ENCODE peak calls at places on chromosomes 12 and 14, in four cellular contexts. One of them, this sample, is unnamed.

GRCh38 chr12:108570743-108571603 is 8.6 kb downstream of the ISCU start:
- DNase-seq in cardiac fibroblast: peak; percentile 76
- DNase-seq in psoas muscle: no peak
- DNase-seq in transverse colon: no peak
- DNase-seq in this sample: no peak

GRCh38 chr12:93879476-93880376 is 202.6 kb downstream of the CRADD start:
- DNase-seq in cardiac fibroblast: peak; percentile 45
- DNase-seq in psoas muscle: no peak
- DNase-seq in transverse colon: no peak
- DNase-seq in this sample: no peak

GRCh38 chr12:21828779-21829178 is 54.3 kb upstream of the KCNJ8 start:
- DNase-seq in cardiac fibroblast: peak; percentile 77
- DNase-seq in psoas muscle: no peak
- DNase-seq in transverse colon: peak; percentile 10
- DNase-seq in this sample: no peak

GRCh38 chr14:67557118-67557517 is 24.0 kb downstream of the PLEKHH1 start:
- DNase-seq in cardiac fibroblast: peak; percentile 22
- DNase-seq in psoas muscle: peak; percentile 22
- DNase-seq in transverse colon: no peak
- DNase-seq in this sample: no peak

GRCh38 chr12:93582351-93582750 is 9.9 kb downstream of the SOCS2 start:
- DNase-seq in cardiac fibroblast: no peak
- DNase-seq in psoas muscle: no peak
- DNase-seq in transverse colon: no peak
- DNase-seq in this sample: no peak

GRCh38 chr12:53756300-53757094 is 4.7 kb upstream of the CISTR start:
- DNase-seq in cardiac fibroblast: no peak
- DNase-seq in psoas muscle: no peak
- DNase-seq in transverse colon: no peak
- DNase-seq in this sample: no peak

GRCh38 chr12:52441320-52441911 is 7.2 kb upstream of the KRT75 start:
- DNase-seq in cardiac fibroblast: peak; percentile 82
- DNase-seq in psoas muscle: no peak
- DNase-seq in transverse colon: no peak
- DNase-seq in this sample: no peak

GRCh38 chr14:48584031-48584430 is 908.6 kb upstream of the MDGA2 start:
- DNase-seq in cardiac fibroblast: peak; percentile 18
- DNase-seq in psoas muscle: no peak
- DNase-seq in transverse colon: no peak
- DNase-seq in this sample: no peak

GRCh38 chr12:122064780-122065588 is 13.6 kb upstream of the MLXIP start:
- DNase-seq in cardiac fibroblast: peak; percentile 96
- DNase-seq in psoas muscle: peak; percentile 76
- DNase-seq in transverse colon: no peak
- DNase-seq in this sample: no peak

DNA sequence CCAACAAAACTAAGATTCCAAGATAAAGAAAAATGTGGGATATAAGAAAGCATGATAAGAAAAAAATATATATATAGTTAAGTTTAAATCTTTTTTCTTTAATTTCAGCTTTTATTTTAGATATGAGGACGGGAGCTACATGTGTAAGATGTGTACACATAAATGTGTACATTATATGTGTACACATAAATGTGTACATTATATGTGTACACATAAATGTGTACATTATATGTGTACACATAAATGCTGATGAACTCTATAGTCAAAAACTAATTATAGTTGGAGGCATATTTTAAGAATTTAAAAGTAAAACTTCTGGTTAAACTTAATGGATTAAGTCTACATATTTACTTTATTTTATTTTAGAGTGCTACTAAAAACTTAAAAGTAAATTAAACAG is 123.6 kb downstream of the BTG1 start:
- DNase-seq in cardiac fibroblast: no peak
- DNase-seq in psoas muscle: no peak
- DNase-seq in transverse colon: no peak
- DNase-seq in this sample: no peak
- TF ChIP-seq CTCF in cardiac fibroblast: no peak
- TF ChIP-seq CTCF in psoas muscle: no peak
- TF ChIP-seq CTCF in transverse colon: no peak
- TF ChIP-seq CTCF in this sample: no peak

GRCh38 chr12:8904665-8905064 is 9.6 kb upstream of the PHC1 start:
- DNase-seq in cardiac fibroblast: no peak
- DNase-seq in psoas muscle: no peak
- DNase-seq in transverse colon: no peak
- DNase-seq in this sample: no peak

GRCh38 chr12:8909752-8910151 is 4.6 kb upstream of the PHC1 start:
- DNase-seq in cardiac fibroblast: no peak
- DNase-seq in psoas muscle: no peak
- DNase-seq in transverse colon: no peak
- DNase-seq in this sample: no peak

GRCh38 chr12:8906781-8907180 is 7.5 kb upstream of the PHC1 start:
- DNase-seq in cardiac fibroblast: no peak
- DNase-seq in psoas muscle: no peak
- DNase-seq in transverse colon: no peak
- DNase-seq in this sample: no peak

GRCh38 chr12:8905546-8905945 is 8.8 kb upstream of the PHC1 start:
- DNase-seq in cardiac fibroblast: no peak
- DNase-seq in psoas muscle: no peak
- DNase-seq in transverse colon: no peak
- DNase-seq in this sample: peak; percentile 43

DNA sequence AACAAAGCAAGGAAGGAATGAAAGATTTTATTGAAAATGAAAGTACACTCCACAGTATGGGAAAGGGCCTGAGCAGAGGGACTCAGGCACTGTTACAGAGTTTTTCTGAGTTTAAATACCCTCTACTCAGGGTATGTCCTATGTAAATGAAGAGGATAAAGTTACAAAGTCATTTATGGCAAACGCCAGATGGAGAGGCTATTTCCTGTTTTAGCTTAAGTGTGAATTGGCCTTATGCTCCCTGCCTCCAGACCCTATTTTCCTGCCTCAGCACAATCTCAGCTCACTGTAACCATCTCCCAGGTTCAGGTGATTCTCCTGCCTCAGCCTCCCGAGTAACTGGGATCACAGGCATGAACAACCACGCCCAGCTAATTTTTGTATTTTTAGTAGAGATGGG is 6.8 kb upstream of the PHC1 start:
- DNase-seq in cardiac fibroblast: no peak
- DNase-seq in psoas muscle: no peak
- DNase-seq in transverse colon: no peak
- DNase-seq in this sample: no peak
- H3K4me3 ChIP-seq in cardiac fibroblast: no peak overlapping the region
- H3K4me3 ChIP-seq in psoas muscle: no peak overlapping the region
- H3K4me3 ChIP-seq in transverse colon: no peak overlapping the region
- H3K4me3 ChIP-seq in this sample: no peak overlapping the region

DNA sequence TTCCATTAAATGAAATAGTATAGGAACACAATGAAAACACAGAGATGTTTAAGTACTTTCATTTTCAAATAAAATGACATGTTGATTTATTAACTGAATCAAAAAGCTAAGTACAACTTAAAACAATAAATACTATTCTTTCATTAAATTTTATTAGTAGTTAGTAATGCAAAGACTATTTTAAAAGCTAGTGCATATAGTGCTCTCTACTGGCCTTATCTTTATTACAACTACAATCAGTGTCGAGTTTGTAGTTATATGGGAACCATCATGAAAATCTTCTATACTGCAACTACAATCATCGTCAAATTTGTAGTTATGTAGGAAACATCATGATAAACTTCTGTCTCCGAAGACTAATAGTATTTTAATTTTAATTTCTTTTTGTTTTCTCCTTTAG is 8.9 kb upstream of the LIN7A start:
- DNase-seq in cardiac fibroblast: peak; percentile 37
- DNase-seq in psoas muscle: no peak
- DNase-seq in transverse colon: no peak
- DNase-seq in this sample: no peak
- TF ChIP-seq CTCF in cardiac fibroblast: peak; percentile 30
- TF ChIP-seq CTCF in psoas muscle: peak; percentile 15
- TF ChIP-seq CTCF in transverse colon: no peak
- TF ChIP-seq CTCF in this sample: peak; percentile 36

GRCh38 chr14:22071001-22071400 is 397.4 kb upstream of the OR4E1 start:
- DNase-seq in cardiac fibroblast: no peak
- DNase-seq in psoas muscle: no peak
- DNase-seq in transverse colon: peak; percentile 40
- DNase-seq in this sample: no peak
- H3K4me3 ChIP-seq in cardiac fibroblast: no peak overlapping the region
- H3K4me3 ChIP-seq in psoas muscle: no peak overlapping the region
- H3K4me3 ChIP-seq in transverse colon: peak overlapping the region; percentile 23
- H3K4me3 ChIP-seq in this sample: no peak overlapping the region

DNA sequence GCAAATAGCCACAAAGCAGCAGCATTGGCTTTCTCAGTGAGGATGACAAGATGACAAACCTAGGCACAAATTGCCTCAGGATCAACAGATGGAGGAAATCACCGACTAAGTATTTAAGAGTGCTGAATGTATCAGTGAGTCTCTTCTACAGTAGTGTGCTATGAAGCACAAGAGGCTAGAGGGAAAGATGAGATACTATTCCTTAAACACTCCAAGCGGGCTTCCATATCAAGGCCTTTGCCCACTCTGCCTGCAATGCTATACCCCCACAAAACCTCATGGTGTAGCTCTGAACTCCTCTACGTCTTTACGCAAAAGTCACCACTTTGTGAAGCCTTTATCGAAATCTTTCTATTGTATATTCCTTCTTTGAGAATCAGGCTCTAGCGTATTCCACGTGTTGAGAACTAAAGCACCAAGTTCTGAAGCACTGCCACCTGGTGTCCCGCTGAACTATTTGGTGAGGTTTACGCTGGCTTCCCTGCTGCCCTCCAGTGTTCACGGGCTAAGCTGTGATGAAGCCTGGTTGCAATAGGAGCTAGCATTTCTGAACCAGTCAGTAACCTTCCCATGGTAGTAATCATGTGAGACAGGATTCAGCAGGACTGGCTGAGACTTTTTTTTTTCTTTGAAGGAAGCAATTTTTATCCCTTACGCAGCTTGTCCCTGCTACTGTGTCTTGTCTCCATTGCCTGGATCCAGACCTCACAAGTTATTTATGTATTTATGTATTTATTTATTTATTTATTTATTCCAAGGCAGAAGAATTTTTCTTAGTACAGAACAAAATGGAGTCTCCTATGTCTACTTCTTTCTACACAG is 426.5 kb upstream of the OR4E1 start:
- DNase-seq in cardiac fibroblast: peak; percentile 62
- DNase-seq in psoas muscle: peak; percentile 73
- DNase-seq in transverse colon: peak; percentile 58
- DNase-seq in this sample: peak; percentile 63
- TF ChIP-seq CTCF in cardiac fibroblast: peak; percentile 42
- TF ChIP-seq CTCF in psoas muscle: peak; percentile 16
- TF ChIP-seq CTCF in transverse colon: peak; percentile 39
- TF ChIP-seq CTCF in this sample: peak; percentile 77

DNA sequence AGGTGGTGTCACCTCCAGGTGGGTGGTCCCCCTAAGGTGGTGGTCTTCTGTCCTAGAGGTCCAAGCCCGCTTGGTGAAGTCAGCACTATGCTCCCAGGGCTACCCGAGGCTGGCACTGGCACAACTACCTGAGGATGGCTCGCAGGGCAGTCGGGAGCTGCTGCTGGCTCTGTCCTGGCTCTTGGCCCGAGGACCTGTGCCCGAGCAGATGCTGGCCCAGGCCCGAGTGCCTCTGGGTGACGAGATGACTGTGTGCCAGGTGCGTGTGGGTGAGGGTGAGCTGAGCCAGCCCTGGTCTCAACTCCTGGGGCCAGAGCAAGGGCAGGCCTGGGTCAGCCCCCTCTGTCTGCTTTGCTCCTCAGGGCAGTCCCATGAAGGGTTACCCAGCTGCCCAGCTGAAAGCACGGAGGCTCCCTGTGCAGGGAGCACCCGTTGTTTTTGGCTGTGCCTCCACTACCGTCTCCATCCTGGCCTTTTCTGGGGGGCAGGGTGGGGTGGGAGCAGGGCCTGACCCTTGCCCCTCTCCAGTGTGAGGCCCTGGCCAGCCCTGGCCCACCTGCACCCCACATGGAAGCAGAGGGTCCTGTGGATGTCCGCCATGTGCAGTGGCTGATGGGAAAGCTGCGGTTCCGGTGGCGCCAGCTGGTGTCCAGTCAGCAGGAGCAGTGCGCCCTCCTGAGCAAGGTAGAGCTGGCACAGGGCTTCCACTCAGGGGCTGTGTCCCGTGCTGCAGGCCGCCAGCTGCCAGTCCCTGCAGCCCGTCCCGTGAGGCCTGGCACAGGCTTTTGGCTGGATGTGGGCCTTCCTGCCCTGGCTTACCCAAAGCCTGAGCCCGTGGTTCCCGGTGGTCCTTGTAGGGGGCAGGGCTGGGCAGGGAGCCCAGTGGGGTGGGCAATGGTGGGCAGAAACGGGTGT is 1.3 kb downstream of the TEDC1 start:
- DNase-seq in cardiac fibroblast: no peak
- DNase-seq in psoas muscle: peak; percentile 70
- DNase-seq in transverse colon: no peak
- DNase-seq in this sample: no peak
- H3K4me3 ChIP-seq in cardiac fibroblast: peak overlapping the region; percentile 14
- H3K4me3 ChIP-seq in psoas muscle: peak overlapping the region; percentile 75
- H3K4me3 ChIP-seq in transverse colon: no peak overlapping the region
- H3K4me3 ChIP-seq in this sample: no peak overlapping the region

DNA sequence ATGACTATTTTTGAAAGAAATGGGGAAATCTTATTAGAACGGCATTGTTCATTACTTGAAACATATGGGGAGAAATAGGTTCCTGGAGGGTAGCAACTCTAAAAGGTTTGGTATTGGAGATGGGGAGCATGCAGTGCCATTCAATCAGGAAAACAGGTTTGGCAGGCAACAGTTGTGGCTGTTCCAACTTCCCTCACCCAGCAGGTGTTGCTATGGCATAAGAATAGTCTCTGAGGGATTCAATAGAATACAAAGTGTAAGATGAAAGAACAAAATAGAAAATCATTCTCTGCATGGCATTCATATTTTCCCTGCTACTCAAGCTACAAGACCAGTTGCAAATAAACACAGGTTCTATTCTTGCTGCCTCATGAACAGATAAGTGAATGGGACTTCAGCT is 393.3 kb upstream of the RPL10L start:
- DNase-seq in cardiac fibroblast: no peak
- DNase-seq in psoas muscle: no peak
- DNase-seq in transverse colon: no peak
- DNase-seq in this sample: no peak
- TF ChIP-seq CTCF in cardiac fibroblast: no peak
- TF ChIP-seq CTCF in psoas muscle: no peak
- TF ChIP-seq CTCF in transverse colon: no peak
- TF ChIP-seq CTCF in this sample: peak; percentile 71

This sample was measured in retinal pigment epithelial cell.